ENCODE peak calls at places on chromosomes 13 and 19, in five cellular contexts. E is HepG2; R is esophagus squamous epithelium; G is CD4-positive, alpha-beta T cell; U is IMR-90. H is an unnamed sample.

GRCh38 chr13:51913421-51914136 is 51.8 kb downstream of the CCDC70 start:
- DNase-seq in E (no peak), R (no peak), G (no peak), U (no peak), H (no peak)

GRCh38 chr13:50149932-50150331 is 134.7 kb downstream of the KCNRG start:
- DNase-seq in E (no peak), R (no peak), G (no peak), U (no peak), H (peak; percentile 64)

GRCh38 chr19:53824134-53824611 is at the start of gene NLRP12:
- DNase-seq in E (no peak), R (no peak), G (no peak), U (no peak), H (no peak)

GRCh38 chr19:3458595-3459284 is 21.6 kb downstream of the SMIM24 start:
- DNase-seq in E (no peak), R (no peak), G (no peak), U (peak; percentile 25), H (no peak)

GRCh38 chr13:59043016-59043415 is 1120.7 kb downstream of the DIAPH3 start:
- DNase-seq in E (no peak), R (no peak), G (no peak), U (no peak), H (no peak)

GRCh38 chr19:50344661-50345318 is 15.6 kb upstream of the KCNC3 start:
- DNase-seq in E (no peak), R (no peak), G (no peak), U (no peak), H (no peak)

GRCh38 chr19:55519461-55520311 is 17.2 kb downstream of the SBK2 start:
- DNase-seq in E (peak; percentile 11), R (no peak), G (no peak), U (peak; percentile 98), H (peak; percentile 5)

GRCh38 chr19:16369664-16370576 is 45.3 kb downstream of the KLF2 start:
- DNase-seq in E (no peak), R (no peak), G (peak; percentile 85), U (no peak), H (no peak)

GRCh38 chr19:52034051-52034728 is 6.0 kb upstream of the ZNF614 start:
- DNase-seq in E (no peak), R (no peak), G (no peak), U (peak; percentile 8), H (no peak)

GRCh38 chr13:24159921-24160324 is 597 bp upstream of the SPATA13 start:
- DNase-seq in E (no peak), R (no peak), G (no peak), U (no peak), H (peak; percentile 60)

GRCh38 chr19:19538077-19538764 is at the start of gene CILP2:
- DNase-seq in E (no peak), R (no peak), G (peak; percentile 43), U (no peak), H (no peak)

GRCh38 chr19:29705706-29706105 is 9.4 kb downstream of the C19orf12 start:
- DNase-seq in E (no peak), R (no peak), G (no peak), U (no peak), H (no peak)

GRCh38 chr19:6699935-6700334 is 20.5 kb downstream of the C3 start:
- DNase-seq in E (no peak), R (no peak), G (no peak), U (no peak), H (no peak)

DNA sequence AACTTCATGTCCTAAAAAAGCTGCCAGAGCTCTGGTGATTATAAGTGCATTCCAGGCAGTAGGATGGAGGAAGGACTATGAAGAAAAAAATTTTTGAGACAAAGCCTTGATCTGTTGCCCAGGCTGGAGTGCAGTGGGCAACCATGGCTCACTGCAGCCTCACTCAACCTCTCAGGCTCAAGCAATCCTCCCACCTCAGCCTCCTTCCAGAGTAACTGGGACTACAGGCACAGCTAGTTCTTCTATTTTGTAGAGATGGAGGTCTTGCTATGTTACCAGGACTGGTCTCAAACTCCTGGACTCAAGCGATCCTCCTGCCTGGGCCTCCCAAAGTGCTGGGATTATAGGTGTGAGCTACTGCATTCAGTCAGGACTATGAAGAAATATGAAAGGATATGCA is 161.2 kb downstream of the IRS2 start:
- DNase-seq in E (no peak), R (no peak), G (no peak), U (no peak), H (no peak)
- H3K27me3 ChIP-seq in E (no peaks in the 10 kb centered on the region), R (no peaks in the 10 kb centered on the region), G (no peaks in the 10 kb centered on the region), U (peaks cover 10% of the 10 kb centered on the region), H (no peaks in the 10 kb centered on the region)

GRCh38 chr13:35936579-35936978 is 194.6 kb downstream of the DCLK1 start:
- DNase-seq in E (no peak), R (no peak), G (no peak), U (no peak), H (no peak)
- H3K27ac ChIP-seq in E (no peak overlapping the region), R (no peak overlapping the region), G (no peak overlapping the region), U (no peak overlapping the region), H (no peak overlapping the region)

GRCh38 chr13:110866491-110867170 is 48.2 kb downstream of the ANKRD10 start:
- DNase-seq in E (no peak), R (no peak), G (no peak), U (no peak), H (no peak)
- H3K27me3 ChIP-seq in E (no peaks in the 10 kb centered on the region), R (no peaks in the 10 kb centered on the region), G (peaks cover 27% of the 10 kb centered on the region), U (no peaks in the 10 kb centered on the region), H (no peaks in the 10 kb centered on the region)

DNA sequence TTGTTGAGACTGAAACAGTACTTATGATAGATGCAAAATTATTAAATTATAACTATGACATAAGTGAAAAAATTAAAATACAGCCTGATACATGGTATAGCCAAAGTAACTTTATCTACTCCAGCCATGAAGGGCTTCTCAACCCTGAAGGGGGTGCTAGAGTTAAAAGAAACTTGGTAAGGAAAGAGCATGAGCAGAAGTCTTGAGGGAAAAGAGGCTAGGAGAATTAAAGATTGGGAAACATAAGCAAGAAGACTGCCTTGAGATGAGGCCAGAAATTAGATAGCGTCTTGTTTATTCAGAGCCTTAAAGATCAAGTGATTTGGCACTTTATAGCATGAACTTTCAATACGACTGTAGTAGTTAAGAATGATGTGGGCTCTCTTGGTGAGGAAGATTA is 385.5 kb upstream of the PRR20A start:
- DNase-seq in E (no peak), R (no peak), G (no peak), U (no peak), H (no peak)
- H3K27ac ChIP-seq in E (no peak overlapping the region), R (no peak overlapping the region), G (no peak overlapping the region), U (no peak overlapping the region), H (no peak overlapping the region)

GRCh38 chr13:111612918-111613317 is 292.5 kb downstream of the TEX29 start:
- DNase-seq in E (no peak), R (no peak), G (no peak), U (no peak), H (no peak)

GRCh38 chr13:111609631-111610030 is 289.2 kb downstream of the TEX29 start:
- DNase-seq in E (no peak), R (no peak), G (no peak), U (no peak), H (no peak)

GRCh38 chr13:111610077-111610476 is 289.6 kb downstream of the TEX29 start:
- DNase-seq in E (no peak), R (no peak), G (no peak), U (no peak), H (no peak)

GRCh38 chr13:111614009-111614408 is 293.6 kb downstream of the TEX29 start:
- DNase-seq in E (no peak), R (no peak), G (no peak), U (no peak), H (no peak)

GRCh38 chr13:111610879-111611278 is 290.4 kb downstream of the TEX29 start:
- DNase-seq in E (no peak), R (no peak), G (no peak), U (no peak), H (no peak)
- H3K27me3 ChIP-seq in E (no peaks in the 10 kb centered on the region), R (no peaks in the 10 kb centered on the region), G (no peaks in the 10 kb centered on the region), U (no peaks in the 10 kb centered on the region), H (no peaks in the 10 kb centered on the region)

DNA sequence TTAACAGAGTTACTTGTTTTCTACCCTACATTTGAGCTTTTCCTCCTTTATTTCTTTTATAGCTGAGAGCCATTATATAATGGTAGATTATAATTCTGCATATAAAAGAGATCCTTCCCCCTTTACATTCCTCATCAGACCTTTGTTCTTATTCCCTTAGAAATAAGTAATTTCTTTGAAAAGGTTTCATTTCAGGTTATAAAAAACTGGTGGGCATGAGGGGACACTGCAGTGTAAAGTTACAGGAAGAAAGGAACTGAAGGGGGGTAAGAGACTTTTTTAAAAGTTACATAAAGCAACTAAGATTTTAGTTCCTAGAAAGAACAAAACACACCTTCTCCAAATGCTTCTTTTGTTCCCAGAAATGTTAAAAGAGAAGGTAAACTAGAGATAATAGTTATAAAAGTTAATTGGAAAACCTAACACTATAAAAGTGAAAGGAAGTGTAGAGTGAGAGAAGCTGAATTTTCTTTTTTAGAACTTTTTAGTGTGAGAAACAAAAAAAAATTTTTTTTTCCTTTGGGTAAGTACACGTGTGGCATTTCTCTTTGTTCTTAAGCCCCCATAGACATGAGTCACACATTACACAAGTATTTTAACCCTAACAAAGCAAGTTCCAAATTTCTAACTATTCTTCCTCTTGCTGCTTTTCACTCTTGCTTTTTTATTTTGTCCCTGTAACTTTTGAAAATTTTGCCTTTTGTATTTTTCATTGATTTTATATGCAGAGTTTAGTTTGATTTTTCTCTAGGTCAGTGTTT is 106.4 kb upstream of the MLNR start:
- DNase-seq in E (peak; percentile 22), R (no peak), G (no peak), U (peak; percentile 82), H (no peak)
- H3K27ac ChIP-seq in E (peak overlapping the region; percentile 24), R (no peak overlapping the region), G (no peak overlapping the region), U (peak overlapping the region; percentile 76), H (no peak overlapping the region)

GRCh38 chr13:84933797-84934196 is 865.4 kb downstream of the SLITRK6 start:
- DNase-seq in E (no peak), R (no peak), G (no peak), U (no peak), H (no peak)
- H3K27me3 ChIP-seq in E (no peaks in the 10 kb centered on the region), R (no peaks in the 10 kb centered on the region), G (no peaks in the 10 kb centered on the region), U (no peaks in the 10 kb centered on the region), H (no peaks in the 10 kb centered on the region)

H was measured in small intestine.